ENCODE peak calls at places on chromosomes 5 and 9, in six cellular contexts. A is testis, Z is HCT116, C is gastrocnemius medialis, U is prostate gland, Y is heart left ventricle. D is an unnamed sample.

GRCh38 chr9:75108571-75108970 is 20.3 kb downstream of the OSTF1 start:
- DNase-seq in A (peak), Z (no peak), C (no peak), U (no peak), Y (peak), D (no peak)

GRCh38 chr5:138503487-138504270 is 38.4 kb downstream of the EGR1 start:
- DNase-seq in A (peak), Z (peak), C (no peak), U (peak), Y (peak), D (peak)

GRCh38 chr9:127589955-127590370 is 22.1 kb upstream of the STXBP1 start:
- DNase-seq in A (peak), Z (no peak), C (peak), U (peak), Y (peak), D (peak)

GRCh38 chr5:122313001-122313402 is 965 bp downstream of the SNCAIP start:
- DNase-seq in A (no peak), Z (no peak), C (no peak), U (peak), Y (no peak), D (no peak)

GRCh38 chr9:126516936-126517750 is 96.6 kb upstream of the LMX1B start:
- DNase-seq in A (peak), Z (peak), C (no peak), U (no peak), Y (peak), D (peak)

GRCh38 chr9:34032631-34033030 is 16.1 kb downstream of the UBAP2 start:
- DNase-seq in A (no peak), Z (no peak), C (no peak), U (no peak), Y (no peak), D (no peak)

GRCh38 chr5:138966236-138966985 is 91.3 kb upstream of the LRRTM2 start:
- DNase-seq in A (no peak), Z (no peak), C (no peak), U (no peak), Y (no peak), D (no peak)

GRCh38 chr9:107491081-107492053 is 1.8 kb upstream of the KLF4 start:
- DNase-seq in A (peak), Z (no peak), C (no peak), U (peak), Y (peak), D (peak)

GRCh38 chr9:36187414-36187813 is 3.3 kb upstream of the CLTA start:
- DNase-seq in A (no peak), Z (no peak), C (no peak), U (no peak), Y (no peak), D (no peak)

GRCh38 chr9:89418882-89419641 is 78.9 kb downstream of the SEMA4D start:
- DNase-seq in A (no peak), Z (no peak), C (no peak), U (no peak), Y (no peak), D (no peak)

GRCh38 chr5:94249430-94249829 is 369.0 kb downstream of the KIAA0825 start:
- DNase-seq in A (no peak), Z (no peak), C (no peak), U (no peak), Y (no peak), D (no peak)

GRCh38 chr9:87206064-87206661 is 258.9 kb upstream of the GAS1 start:
- DNase-seq in A (no peak), Z (no peak), C (no peak), U (no peak), Y (no peak), D (no peak)

GRCh38 chr5:30959238-30959637 is 234.2 kb upstream of the CDH6 start:
- DNase-seq in A (no peak), Z (no peak), C (no peak), U (no peak), Y (no peak), D (no peak)

GRCh38 chr9:122338989-122339388 is 31.8 kb upstream of the PTGS1 start:
- DNase-seq in A (no peak), Z (no peak), C (no peak), U (no peak), Y (no peak), D (no peak)

GRCh38 chr9:128920381-128921058 is at the start of gene PHYHD1:
- DNase-seq in A (peak), Z (no peak), C (peak), U (peak), Y (peak), D (peak)

GRCh38 chr9:132121021-132121420 is 40.8 kb upstream of the NTNG2 start:
- DNase-seq in A (no peak), Z (no peak), C (no peak), U (no peak), Y (no peak), D (no peak)

GRCh38 chr5:171295299-171295698 is 13.7 kb upstream of the TLX3 start:
- DNase-seq in A (no peak), Z (no peak), C (no peak), U (no peak), Y (no peak), D (no peak)

GRCh38 chr9:134895849-134896833 is 15.5 kb downstream of the FCN2 start:
- DNase-seq in A (peak), Z (peak), C (peak), U (peak), Y (peak), D (peak)

GRCh38 chr5:132261881-132262845 is 4.7 kb downstream of the PDLIM4 start:
- DNase-seq in A (peak), Z (no peak), C (no peak), U (no peak), Y (peak), D (no peak)

GRCh38 chr5:125525356-125525755 is 778.9 kb upstream of the ZNF608 start:
- DNase-seq in A (no peak), Z (no peak), C (no peak), U (no peak), Y (no peak), D (no peak)

GRCh38 chr5:16726538-16726946 is 109.7 kb upstream of the RETREG1 start:
- DNase-seq in A (no peak), Z (no peak), C (no peak), U (no peak), Y (peak), D (no peak)

GRCh38 chr5:77015938-77016569 is 14.2 kb upstream of the AGGF1 start:
- DNase-seq in A (no peak), Z (peak), C (no peak), U (no peak), Y (no peak), D (no peak)

GRCh38 chr5:553874-554273 is 29.6 kb upstream of the SLC9A3 start:
- DNase-seq in A (peak), Z (peak), C (no peak), U (no peak), Y (no peak), D (no peak)

GRCh38 chr5:90866333-90866732 is 307.7 kb downstream of the ADGRV1 start:
- DNase-seq in A (no peak), Z (peak), C (no peak), U (no peak), Y (no peak), D (no peak)

GRCh38 chr9:89888677-89889076 is 283.9 kb downstream of the GADD45G start:
- DNase-seq in A (no peak), Z (no peak), C (no peak), U (peak), Y (no peak), D (no peak)

GRCh38 chr5:44051591-44051990 is 337.6 kb downstream of the FGF10 start:
- DNase-seq in A (no peak), Z (no peak), C (no peak), U (no peak), Y (no peak), D (no peak)

GRCh38 chr5:65871182-65871581 is 55.2 kb upstream of the ERBIN start:
- DNase-seq in A (no peak), Z (peak), C (no peak), U (no peak), Y (no peak), D (no peak)

GRCh38 chr5:23139338-23140171 is 286.4 kb upstream of the CDH12 start:
- DNase-seq in A (no peak), Z (no peak), C (no peak), U (no peak), Y (no peak), D (no peak)

GRCh38 chr5:34687269-34688011 is 31.3 kb downstream of the RAI14 start:
- DNase-seq in A (no peak), Z (peak), C (no peak), U (no peak), Y (no peak), D (no peak)

GRCh38 chr5:105350406-105351140 is 1788.0 kb upstream of the NUDT12 start:
- DNase-seq in A (no peak), Z (no peak), C (no peak), U (no peak), Y (no peak), D (no peak)

GRCh38 chr5:24368121-24368520 is 276.7 kb downstream of the CDH10 start:
- DNase-seq in A (no peak), Z (no peak), C (no peak), U (no peak), Y (no peak), D (no peak)
- TF ChIP-seq CTCF in A (no peak), Z (no peak), C (no peak), U (no peak), Y (no peak), D (no peak)

DNA sequence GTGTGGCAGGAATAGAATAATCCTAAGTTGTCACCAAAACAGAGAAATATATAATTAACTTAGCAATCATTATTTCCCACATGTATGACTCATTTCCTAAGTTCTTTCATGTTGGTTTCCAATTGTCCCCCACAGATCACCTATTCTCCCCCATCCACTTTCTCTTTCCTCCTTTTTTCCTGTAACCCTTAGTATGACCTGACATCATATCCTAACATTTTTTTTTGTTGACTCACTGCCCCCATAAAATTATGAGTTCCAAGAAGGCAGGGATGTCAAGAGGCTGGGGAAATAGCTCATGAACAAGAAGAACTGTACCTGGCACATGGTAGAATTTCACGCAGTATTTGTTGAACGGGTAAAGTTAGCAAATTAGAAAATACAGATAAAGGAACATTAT is 186.7 kb downstream of the DCP2 start:
- DNase-seq in A (no peak), Z (peak), C (no peak), U (no peak), Y (no peak), D (no peak)
- H3K27ac ChIP-seq in A (no peak), Z (peak), C (no peak), U (no peak), Y (no peak), D (no peak)

GRCh38 chr5:151684690-151685361 is 1.9 kb downstream of the SPARC start:
- DNase-seq in A (peak), Z (no peak), C (peak), U (no peak), Y (peak), D (peak)
- TF ChIP-seq POLR2A in A (no peak), Z (no peak), C (peak), U (no peak), Y (peak), D (peak)

GRCh38 chr5:133746834-133747233 is 134.5 kb upstream of the FSTL4 start:
- DNase-seq in A (peak), Z (peak), C (no peak), U (no peak), Y (no peak), D (no peak)
- TF ChIP-seq CTCF in A (no peak), Z (peak), C (no peak), U (no peak), Y (no peak), D (no peak)

GRCh38 chr9:95510610-95511231 is 6.0 kb downstream of the PTCH1 start:
- DNase-seq in A (peak), Z (peak), C (peak), U (peak), Y (peak), D (peak)

GRCh38 chr9:95508242-95508967 is 8.4 kb downstream of the PTCH1 start:
- DNase-seq in A (no peak), Z (no peak), C (no peak), U (no peak), Y (no peak), D (no peak)

GRCh38 chr9:95507456-95508241 is 9.1 kb downstream of the PTCH1 start:
- DNase-seq in A (peak), Z (peak), C (peak), U (peak), Y (peak), D (peak)

GRCh38 chr9:95509851-95510529 is 6.8 kb downstream of the PTCH1 start:
- DNase-seq in A (peak), Z (no peak), C (no peak), U (no peak), Y (peak), D (peak)

GRCh38 chr9:95508968-95509850 is 7.6 kb downstream of the PTCH1 start:
- DNase-seq in A (peak), Z (peak), C (peak), U (peak), Y (peak), D (peak)
- H3K27ac ChIP-seq in A (peak), Z (peak), C (peak), U (peak), Y (peak), D (peak)

D was measured in thyroid gland.